ENCODE peak calls at places on chromosome 6, in five cellular contexts. I is tibial nerve, F is endodermal cell, E is colonic mucosa, R is tibial artery. V is an unnamed sample.

GRCh38 chr6:169724554-169725269 is 412 bp upstream of the PHF10 start:
- DNase-seq in I (no peak), F (peak), E (peak), R (peak), V (no peak)

GRCh38 chr6:113340371-113340770 is 516.8 kb upstream of the MARCKS start:
- DNase-seq in I (no peak), F (no peak), E (no peak), R (no peak), V (no peak)

GRCh38 chr6:135221042-135221441 is 39.9 kb downstream of the MYB start:
- DNase-seq in I (no peak), F (no peak), E (no peak), R (no peak), V (no peak)

GRCh38 chr6:3722211-3722621 is 29.3 kb downstream of the PXDC1 start:
- DNase-seq in I (no peak), F (no peak), E (no peak), R (peak), V (peak)

GRCh38 chr6:31094389-31094881 is 17.9 kb downstream of the C6orf15 start:
- DNase-seq in I (no peak), F (peak), E (peak), R (no peak), V (no peak)

GRCh38 chr6:41858703-41859102 is 36.5 kb downstream of the USP49 start:
- DNase-seq in I (no peak), F (no peak), E (no peak), R (no peak), V (no peak)

GRCh38 chr6:84408028-84408427 is 180.6 kb upstream of the CEP162 start:
- DNase-seq in I (no peak), F (no peak), E (no peak), R (no peak), V (no peak)

GRCh38 chr6:80622641-80623040 is 516.2 kb downstream of the BCKDHB start:
- DNase-seq in I (no peak), F (no peak), E (no peak), R (no peak), V (no peak)

GRCh38 chr6:169445661-169446581 is 192.3 kb upstream of the THBS2 start:
- DNase-seq in I (no peak), F (peak), E (peak), R (no peak), V (no peak)

GRCh38 chr6:127816643-127817042 is 84.2 kb downstream of the THEMIS start:
- DNase-seq in I (no peak), F (no peak), E (no peak), R (no peak), V (no peak)

GRCh38 chr6:129014302-129014701 is 131.4 kb downstream of the LAMA2 start:
- DNase-seq in I (no peak), F (no peak), E (no peak), R (no peak), V (no peak)

GRCh38 chr6:169328112-169328801 is 74.6 kb upstream of the THBS2 start:
- DNase-seq in I (no peak), F (no peak), E (no peak), R (no peak), V (no peak)

GRCh38 chr6:158064725-158065251 is 83.1 kb downstream of the SYNJ2 start:
- DNase-seq in I (no peak), F (no peak), E (no peak), R (no peak), V (no peak)

GRCh38 chr6:34908194-34908593 is 19.1 kb downstream of the ANKS1A start:
- DNase-seq in I (no peak), F (no peak), E (no peak), R (no peak), V (no peak)

GRCh38 chr6:32148722-32149576 is 2.8 kb downstream of the PRRT1 start:
- DNase-seq in I (no peak), F (peak), E (peak), R (no peak), V (peak)

GRCh38 chr6:140379919-140380318 is 1005.5 kb upstream of the CITED2 start:
- DNase-seq in I (no peak), F (no peak), E (no peak), R (no peak), V (no peak)

GRCh38 chr6:31179896-31180295 is 9.4 kb upstream of the POU5F1 start:
- DNase-seq in I (no peak), F (no peak), E (no peak), R (no peak), V (no peak)

GRCh38 chr6:130565696-130566095 is 199.9 kb downstream of the TMEM200A start:
- DNase-seq in I (no peak), F (no peak), E (no peak), R (peak), V (no peak)
- H3K27ac ChIP-seq in I (no peak), F (no peak), E (no peak), R (no peak), V (no peak)

DNA sequence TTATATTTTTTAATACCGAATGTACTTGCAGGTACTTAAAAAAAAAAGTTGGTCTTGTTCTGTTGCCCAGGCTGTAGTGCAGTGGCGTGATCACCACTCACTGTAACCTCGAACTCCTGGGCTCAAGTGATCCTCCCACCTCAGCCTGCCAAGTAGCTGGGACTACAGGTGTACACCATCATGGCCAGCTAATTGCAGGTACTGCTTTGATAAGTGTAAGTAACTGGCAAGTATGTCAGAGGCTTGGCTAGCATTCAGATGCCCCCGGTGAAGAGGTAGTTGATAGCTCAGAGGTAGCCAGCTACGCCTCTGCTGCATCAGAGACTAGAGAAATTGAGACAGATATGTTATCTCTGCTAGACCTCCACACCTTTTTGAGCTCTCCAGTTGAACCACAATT is 40.5 kb downstream of the BTBD9 start:
- DNase-seq in I (no peak), F (no peak), E (no peak), R (no peak), V (no peak)
- H3K27ac ChIP-seq in I (no peak), F (no peak), E (no peak), R (no peak), V (no peak)

GRCh38 chr6:15408758-15409157 is 162.9 kb downstream of the JARID2 start:
- DNase-seq in I (no peak), F (no peak), E (no peak), R (no peak), V (no peak)
- H3K27ac ChIP-seq in I (no peak), F (no peak), E (no peak), R (no peak), V (no peak)

DNA sequence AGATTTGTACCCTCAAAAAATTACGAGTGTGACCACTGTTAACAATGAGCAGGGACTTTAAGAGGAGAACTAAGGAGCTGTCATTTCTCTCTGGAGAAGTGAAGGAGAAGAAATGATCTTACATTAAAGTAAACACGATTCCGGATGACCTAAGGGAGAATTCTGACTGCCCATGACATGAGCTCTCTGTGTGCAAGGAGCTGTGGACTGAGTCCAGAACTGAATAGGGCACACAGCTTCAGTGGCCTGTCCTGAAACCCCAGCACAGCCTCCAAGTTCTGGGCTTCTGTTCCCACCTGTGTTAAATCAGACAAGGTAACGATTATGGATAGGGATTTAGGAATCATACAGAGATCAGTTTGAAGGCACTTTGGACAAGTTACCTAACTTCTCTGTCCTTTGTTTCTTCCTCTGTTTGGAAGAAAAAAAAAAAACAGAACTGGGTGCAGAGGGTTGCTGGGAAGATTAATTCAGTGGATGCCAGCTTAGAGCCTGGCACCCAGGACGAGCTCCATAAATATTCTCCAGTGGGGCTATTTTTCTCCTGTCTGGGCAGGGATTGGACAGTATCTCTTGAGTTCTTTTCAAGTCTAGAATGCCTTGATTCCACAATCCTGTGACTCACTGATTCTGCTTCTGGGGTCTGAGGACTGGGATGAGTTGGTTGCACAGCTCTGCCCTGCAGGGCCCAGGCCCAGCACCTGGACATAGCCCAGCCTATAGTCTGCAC is 65.7 kb downstream of the MRPL14 start:
- DNase-seq in I (no peak), F (no peak), E (no peak), R (no peak), V (no peak)
- H3K27ac ChIP-seq in I (peak), F (no peak), E (no peak), R (peak), V (no peak)

V was measured in neural progenitor cell.